ENCODE peak calls at places on chromosomes 7 and 10, in six cellular contexts. P is left ventricle myocardium superior, H is Ammon's horn, J is GF-D8, K is NCI-H460, R is cardiac muscle cell. O is an unnamed sample.

GRCh38 chr10:69345402-69345801 is 67.1 kb downstream of the HK1 start:
- DNase-seq in P (peak), H (no peak), J (no peak), K (no peak), R (no peak), O (no peak)

GRCh38 chr7:54841772-54842707 is 83.0 kb upstream of the SEC61G start:
- DNase-seq in P (peak), H (no peak), J (no peak), K (peak), R (peak), O (peak)

GRCh38 chr7:41940760-41941343 is 238.0 kb upstream of the INHBA start:
- DNase-seq in P (peak), H (peak), J (no peak), K (peak), R (peak), O (peak)

GRCh38 chr10:15227611-15228372 is 59.3 kb upstream of the NMT2 start:
- DNase-seq in P (no peak), H (no peak), J (no peak), K (no peak), R (no peak), O (no peak)

GRCh38 chr10:61836888-61837747 is 64.4 kb upstream of the ARID5B start:
- DNase-seq in P (no peak), H (no peak), J (no peak), K (peak), R (no peak), O (no peak)

GRCh38 chr10:110684800-110685446 is 40.8 kb downstream of the RBM20 start:
- DNase-seq in P (peak), H (no peak), J (no peak), K (no peak), R (peak), O (no peak)

GRCh38 chr7:151754142-151754590 is 122.7 kb downstream of the PRKAG2 start:
- DNase-seq in P (peak), H (peak), J (peak), K (peak), R (peak), O (peak)

GRCh38 chr10:102522874-102523249 is 19.1 kb downstream of the SUFU start:
- DNase-seq in P (no peak), H (no peak), J (no peak), K (no peak), R (no peak), O (no peak)

GRCh38 chr7:39613577-39613976 is 9.8 kb upstream of the RALA start:
- DNase-seq in P (no peak), H (no peak), J (no peak), K (no peak), R (no peak), O (no peak)

GRCh38 chr10:101394522-101395133 is 40.7 kb downstream of the BTRC start:
- DNase-seq in P (no peak), H (no peak), J (no peak), K (no peak), R (peak), O (no peak)

GRCh38 chr10:71295641-71296040 is 23.4 kb upstream of the SLC29A3 start:
- DNase-seq in P (no peak), H (no peak), J (no peak), K (no peak), R (no peak), O (no peak)

GRCh38 chr10:112958275-112958995 is 8.4 kb downstream of the TCF7L2 start:
- DNase-seq in P (no peak), H (no peak), J (no peak), K (no peak), R (no peak), O (no peak)

GRCh38 chr7:146864644-146865043 is 748.0 kb downstream of the CNTNAP2 start:
- DNase-seq in P (no peak), H (no peak), J (no peak), K (no peak), R (no peak), O (no peak)

GRCh38 chr7:153524070-153524601 is 528.1 kb upstream of the DPP6 start:
- DNase-seq in P (peak), H (peak), J (no peak), K (no peak), R (peak), O (no peak)

GRCh38 chr10:14742815-14743214 is 31.9 kb downstream of the FAM107B start:
- DNase-seq in P (no peak), H (peak), J (no peak), K (peak), R (no peak), O (no peak)

GRCh38 chr7:33558961-33559710 is 346.2 kb upstream of the BMPER start:
- DNase-seq in P (no peak), H (no peak), J (no peak), K (no peak), R (no peak), O (no peak)

GRCh38 chr7:5702876-5703571 is 78.4 kb downstream of the RNF216 start:
- DNase-seq in P (peak), H (peak), J (no peak), K (no peak), R (peak), O (no peak)

GRCh38 chr7:129282865-129283264 is 58.0 kb downstream of the AHCYL2 start:
- DNase-seq in P (no peak), H (no peak), J (no peak), K (no peak), R (no peak), O (no peak)

GRCh38 chr10:114623661-114624294 is 34.3 kb downstream of the ABLIM1 start:
- DNase-seq in P (no peak), H (no peak), J (no peak), K (no peak), R (no peak), O (no peak)

GRCh38 chr7:5766321-5766761 is 15.1 kb downstream of the RNF216 start:
- DNase-seq in P (no peak), H (no peak), J (no peak), K (no peak), R (no peak), O (no peak)

GRCh38 chr7:111025013-111025412 is 65.9 kb upstream of the LRRN3 start:
- DNase-seq in P (no peak), H (no peak), J (no peak), K (no peak), R (no peak), O (no peak)

GRCh38 chr10:27742195-27742925 is 3.3 kb downstream of the MKX start:
- DNase-seq in P (peak), H (peak), J (no peak), K (peak), R (peak), O (peak)

GRCh38 chr10:62638062-62638477 is 166.4 kb upstream of the ADO start:
- DNase-seq in P (no peak), H (peak), J (no peak), K (no peak), R (peak), O (no peak)

GRCh38 chr10:54469587-54470323 is 331.3 kb downstream of the PCDH15 start:
- DNase-seq in P (no peak), H (no peak), J (no peak), K (no peak), R (no peak), O (no peak)

GRCh38 chr7:77565917-77566316 is 28.8 kb downstream of the PTPN12 start:
- DNase-seq in P (no peak), H (no peak), J (peak), K (peak), R (no peak), O (no peak)

GRCh38 chr7:19939746-19940145 is 166.3 kb upstream of the TMEM196 start:
- DNase-seq in P (no peak), H (no peak), J (no peak), K (no peak), R (no peak), O (no peak)

GRCh38 chr7:131895541-131896173 is 339.2 kb upstream of the PODXL start:
- DNase-seq in P (no peak), H (no peak), J (no peak), K (no peak), R (no peak), O (no peak)

GRCh38 chr10:132974886-132975881 is 32.8 kb upstream of the CFAP46 start:
- DNase-seq in P (no peak), H (no peak), J (no peak), K (no peak), R (no peak), O (no peak)

GRCh38 chr10:128000660-128001059 is 93.8 kb downstream of the PTPRE start:
- DNase-seq in P (peak), H (no peak), J (no peak), K (no peak), R (no peak), O (no peak)

GRCh38 chr7:142482899-142483658 is 225.2 kb upstream of the PRSS58 start:
- DNase-seq in P (peak), H (peak), J (peak), K (peak), R (peak), O (peak)

GRCh38 chr10:100482834-100483185 is 20.0 kb downstream of the WNT8B start:
- DNase-seq in P (no peak), H (no peak), J (no peak), K (no peak), R (peak), O (no peak)

GRCh38 chr10:44567471-44567870 is 182.6 kb upstream of the CXCL12 start:
- DNase-seq in P (no peak), H (no peak), J (no peak), K (no peak), R (no peak), O (no peak)